ENCODE peak calls at places on chromosomes 5 and 9, in six cellular contexts. One of them, this sample, is unnamed.

GRCh38 chr9:90830051-90830450 is 28.4 kb downstream of the SYK start:
- DNase-seq in AG09319: no peak
- DNase-seq in Kasumi-1: no peak
- DNase-seq in lower lobe of right lung: no peak
- DNase-seq in B cell: no peak
- DNase-seq in NCI-H82: no peak
- DNase-seq in this sample: no peak

GRCh38 chr9:112754578-112754977 is 4.0 kb downstream of the SNX30 start:
- DNase-seq in AG09319: no peak
- DNase-seq in Kasumi-1: no peak
- DNase-seq in lower lobe of right lung: no peak
- DNase-seq in B cell: no peak
- DNase-seq in NCI-H82: no peak
- DNase-seq in this sample: no peak

GRCh38 chr5:61625682-61626620 is 293.9 kb downstream of the ZSWIM6 start:
- DNase-seq in AG09319: no peak
- DNase-seq in Kasumi-1: peak
- DNase-seq in lower lobe of right lung: peak
- DNase-seq in B cell: peak
- DNase-seq in NCI-H82: no peak
- DNase-seq in this sample: no peak

GRCh38 chr5:129474544-129474943 is 14.4 kb downstream of the ADAMTS19 start:
- DNase-seq in AG09319: no peak
- DNase-seq in Kasumi-1: no peak
- DNase-seq in lower lobe of right lung: no peak
- DNase-seq in B cell: no peak
- DNase-seq in NCI-H82: no peak
- DNase-seq in this sample: no peak

GRCh38 chr5:60727032-60727431 is 27.1 kb upstream of the DEPDC1B start:
- DNase-seq in AG09319: no peak
- DNase-seq in Kasumi-1: no peak
- DNase-seq in lower lobe of right lung: no peak
- DNase-seq in B cell: no peak
- DNase-seq in NCI-H82: no peak
- DNase-seq in this sample: no peak

GRCh38 chr5:126998201-126998631 is 32.1 kb downstream of the MARCHF3 start:
- DNase-seq in AG09319: no peak
- DNase-seq in Kasumi-1: no peak
- DNase-seq in lower lobe of right lung: no peak
- DNase-seq in B cell: peak
- DNase-seq in NCI-H82: no peak
- DNase-seq in this sample: no peak

GRCh38 chr9:98248737-98249474 is 6.5 kb downstream of the TBC1D2 start:
- DNase-seq in AG09319: peak
- DNase-seq in Kasumi-1: no peak
- DNase-seq in lower lobe of right lung: peak
- DNase-seq in B cell: no peak
- DNase-seq in NCI-H82: no peak
- DNase-seq in this sample: no peak

GRCh38 chr5:132422720-132423442 is 53.4 kb downstream of the SLC22A5 start:
- DNase-seq in AG09319: no peak
- DNase-seq in Kasumi-1: peak
- DNase-seq in lower lobe of right lung: peak
- DNase-seq in B cell: peak
- DNase-seq in NCI-H82: peak
- DNase-seq in this sample: peak

GRCh38 chr9:1005043-1005667 is 28.7 kb downstream of the DMRT3 start:
- DNase-seq in AG09319: peak
- DNase-seq in Kasumi-1: peak
- DNase-seq in lower lobe of right lung: no peak
- DNase-seq in B cell: no peak
- DNase-seq in NCI-H82: peak
- DNase-seq in this sample: peak

GRCh38 chr5:81420039-81420667 is 26.2 kb upstream of the ACOT12 start:
- DNase-seq in AG09319: peak
- DNase-seq in Kasumi-1: peak
- DNase-seq in lower lobe of right lung: no peak
- DNase-seq in B cell: no peak
- DNase-seq in NCI-H82: no peak
- DNase-seq in this sample: no peak